ENCODE peak calls at places on chromosomes 6 and 20, in ten cellular contexts. K is lower leg skin; S is adrenal gland; W is naive thymus-derived CD4-positive, alpha-beta T cell; Q is NCI-H510A treated with DMSO at 0.1 percent for 48 hours; E is SJSA1; M is dermis microvascular lymphatic vessel endothelial cell; V is SK-N-MC; C is T-helper 2 cell; R is GM23248. A is an unnamed sample.

GRCh38 chr20:36483919-36484808 is 57.2 kb upstream of the MYL9 start:
- DNase-seq in K (no peak), S (no peak), W (no peak), Q (peak; percentile 30), E (peak; percentile 70), M (no peak), V (no peak), C (no peak), R (peak; percentile 73), A (no peak)

GRCh38 chr6:131547524-131547923 is 25.5 kb upstream of the ARG1 start:
- DNase-seq in K (no peak), S (no peak), W (no peak), Q (no peak), E (no peak), M (no peak), V (no peak), C (no peak), R (no peak), A (no peak)

GRCh38 chr6:72589096-72589495 is 32.8 kb upstream of the KCNQ5 start:
- DNase-seq in K (no peak), S (no peak), W (no peak), Q (no peak), E (no peak), M (no peak), V (no peak), C (no peak), R (no peak), A (no peak)

GRCh38 chr6:37239511-37239910 is 18.1 kb upstream of the TBC1D22B start:
- DNase-seq in K (no peak), S (no peak), W (no peak), Q (no peak), E (no peak), M (no peak), V (no peak), C (no peak), R (peak; percentile 79), A (no peak)

GRCh38 chr6:158849899-158850806 is 31.0 kb upstream of the EZR start:
- DNase-seq in K (no peak), S (no peak), W (no peak), Q (peak; percentile 12), E (peak; percentile 88), M (peak; percentile 80), V (no peak), C (no peak), R (peak; percentile 97), A (no peak)

GRCh38 chr6:139568157-139568955 is 193.9 kb upstream of the CITED2 start:
- DNase-seq in K (no peak), S (no peak), W (no peak), Q (no peak), E (peak; percentile 91), M (no peak), V (no peak), C (no peak), R (peak; percentile 44), A (no peak)

GRCh38 chr20:1922786-1923185 is 27.6 kb downstream of the SIRPA start:
- DNase-seq in K (no peak), S (no peak), W (no peak), Q (no peak), E (no peak), M (no peak), V (no peak), C (no peak), R (no peak), A (no peak)

GRCh38 chr6:134813146-134813545 is 136.8 kb downstream of the ALDH8A1 start:
- DNase-seq in K (no peak), S (no peak), W (no peak), Q (no peak), E (no peak), M (peak; percentile 51), V (no peak), C (no peak), R (no peak), A (no peak)

GRCh38 chr6:26204332-26205160 is 117.3 kb downstream of the HFE start:
- DNase-seq in K (peak; percentile 96), S (peak; percentile 98), W (peak; percentile 67), Q (peak; percentile 85), E (peak; percentile 99), M (peak; percentile 99), V (peak; percentile 97), C (peak; percentile 50), R (peak; percentile 99), A (peak; percentile 99)

GRCh38 chr6:32558426-32559057 is 28.5 kb upstream of the HLA-DRB5 start:
- DNase-seq in K (no peak), S (no peak), W (no peak), Q (no peak), E (no peak), M (no peak), V (no peak), C (no peak), R (no peak), A (no peak)

GRCh38 chr6:19337103-19337502 is 500.1 kb upstream of the ID4 start:
- DNase-seq in K (no peak), S (no peak), W (no peak), Q (no peak), E (no peak), M (no peak), V (no peak), C (no peak), R (no peak), A (no peak)

GRCh38 chr6:4487538-4487937 is 288.7 kb upstream of the CDYL start:
- DNase-seq in K (no peak), S (no peak), W (no peak), Q (no peak), E (no peak), M (no peak), V (no peak), C (no peak), R (peak; percentile 27), A (no peak)

GRCh38 chr6:52457096-52457495 is 37.0 kb downstream of the EFHC1 start:
- DNase-seq in K (no peak), S (no peak), W (no peak), Q (no peak), E (no peak), M (no peak), V (no peak), C (no peak), R (no peak), A (no peak)

GRCh38 chr6:166627875-166628849 is 1.1 kb upstream of the RPS6KA2 start:
- DNase-seq in K (peak; percentile 94), S (peak; percentile 88), W (peak; percentile 37), Q (peak; percentile 24), E (peak; percentile 91), M (peak; percentile 93), V (no peak), C (peak; percentile 44), R (peak; percentile 75), A (peak; percentile 45)

GRCh38 chr6:108559884-108560462 is 744 bp upstream of the FOXO3 start:
- DNase-seq in K (peak; percentile 96), S (peak; percentile 81), W (no peak), Q (no peak), E (peak; percentile 90), M (peak; percentile 91), V (no peak), C (no peak), R (peak; percentile 85), A (no peak)

GRCh38 chr20:41327178-41327577 is 9.6 kb upstream of the ZHX3 start:
- DNase-seq in K (peak; percentile 45), S (no peak), W (no peak), Q (no peak), E (no peak), M (no peak), V (no peak), C (no peak), R (no peak), A (no peak)

GRCh38 chr20:32672982-32673727 is 586 bp downstream of the C20orf203 start:
- DNase-seq in K (no peak), S (no peak), W (no peak), Q (no peak), E (no peak), M (no peak), V (no peak), C (no peak), R (no peak), A (peak; percentile 79)

GRCh38 chr6:50264995-50265571 is 215.4 kb upstream of the DEFB112 start:
- DNase-seq in K (no peak), S (peak; percentile 28), W (no peak), Q (peak; percentile 16), E (peak; percentile 42), M (no peak), V (no peak), C (no peak), R (peak; percentile 1), A (no peak)

GRCh38 chr6:147382945-147383554 is 125.4 kb upstream of the SAMD5 start:
- DNase-seq in K (no peak), S (no peak), W (no peak), Q (no peak), E (peak; percentile 42), M (peak; percentile 36), V (peak; percentile 39), C (no peak), R (peak; percentile 56), A (peak; percentile 8)

GRCh38 chr6:101276066-101276465 is 117.4 kb upstream of the GRIK2 start:
- DNase-seq in K (no peak), S (no peak), W (no peak), Q (no peak), E (no peak), M (no peak), V (no peak), C (no peak), R (no peak), A (no peak)

GRCh38 chr20:24421071-24421470 is 48.4 kb upstream of the SYNDIG1 start:
- DNase-seq in K (no peak), S (no peak), W (no peak), Q (no peak), E (no peak), M (no peak), V (no peak), C (no peak), R (no peak), A (no peak)

GRCh38 chr20:64069614-64070243 is 6.7 kb downstream of the TCEA2 start:
- DNase-seq in K (no peak), S (peak; percentile 48), W (no peak), Q (no peak), E (peak; percentile 79), M (peak; percentile 50), V (no peak), C (no peak), R (peak; percentile 41), A (no peak)

GRCh38 chr6:109260126-109260525 is 122.1 kb downstream of the CD164 start:
- DNase-seq in K (no peak), S (no peak), W (no peak), Q (no peak), E (peak; percentile 4), M (no peak), V (no peak), C (no peak), R (peak; percentile 70), A (no peak)

GRCh38 chr20:20017852-20018245 is 687 bp downstream of the NAA20 start:
- DNase-seq in K (no peak), S (no peak), W (no peak), Q (peak; percentile 15), E (no peak), M (no peak), V (no peak), C (no peak), R (peak; percentile 50), A (no peak)

GRCh38 chr6:162962093-162962492 is 234.3 kb downstream of the PACRG start:
- DNase-seq in K (no peak), S (no peak), W (no peak), Q (no peak), E (no peak), M (no peak), V (no peak), C (no peak), R (peak; percentile 79), A (no peak)